ENCODE peak calls at places on chromosome 9, in nine cellular contexts. One of them, this sample, is unnamed.

GRCh38 chr9:134783699-134784039 is 96.9 kb upstream of the FCN2 start:
- DNase-seq in CD8-positive, alpha-beta T cell: no peak
- DNase-seq in glutamatergic neuron: no peak
- DNase-seq in right lobe of liver: no peak
- DNase-seq in colonic mucosa: no peak
- DNase-seq in foreskin fibroblast: peak
- DNase-seq in upper lobe of right lung: no peak
- DNase-seq in fibroblast of lung: no peak
- DNase-seq in pancreas: no peak
- DNase-seq in this sample: no peak

GRCh38 chr9:27181381-27181780 is 72.4 kb downstream of the TEK start:
- DNase-seq in foreskin fibroblast: no peak
- DNase-seq in glutamatergic neuron: no peak
- DNase-seq in colonic mucosa: no peak
- DNase-seq in CD8-positive, alpha-beta T cell: no peak
- DNase-seq in pancreas: no peak
- DNase-seq in upper lobe of right lung: no peak
- DNase-seq in right lobe of liver: no peak
- DNase-seq in fibroblast of lung: peak
- DNase-seq in this sample: no peak

GRCh38 chr9:33080534-33080933 is 4.1 kb upstream of the SMU1 start:
- DNase-seq in right lobe of liver: no peak
- DNase-seq in pancreas: no peak
- DNase-seq in glutamatergic neuron: no peak
- DNase-seq in CD8-positive, alpha-beta T cell: no peak
- DNase-seq in foreskin fibroblast: no peak
- DNase-seq in upper lobe of right lung: no peak
- DNase-seq in colonic mucosa: no peak
- DNase-seq in fibroblast of lung: no peak
- DNase-seq in this sample: no peak

GRCh38 chr9:88011005-88011766 is 36.9 kb upstream of the CDK20 start:
- DNase-seq in glutamatergic neuron: no peak
- DNase-seq in foreskin fibroblast: no peak
- DNase-seq in fibroblast of lung: peak
- DNase-seq in upper lobe of right lung: no peak
- DNase-seq in colonic mucosa: no peak
- DNase-seq in pancreas: no peak
- DNase-seq in CD8-positive, alpha-beta T cell: no peak
- DNase-seq in right lobe of liver: no peak
- DNase-seq in this sample: no peak

GRCh38 chr9:100354121-100354800 is 1.5 kb upstream of the TEX10 start:
- DNase-seq in colonic mucosa: no peak
- DNase-seq in CD8-positive, alpha-beta T cell: no peak
- DNase-seq in fibroblast of lung: no peak
- DNase-seq in foreskin fibroblast: no peak
- DNase-seq in pancreas: no peak
- DNase-seq in glutamatergic neuron: no peak
- DNase-seq in upper lobe of right lung: no peak
- DNase-seq in right lobe of liver: no peak
- DNase-seq in this sample: no peak

GRCh38 chr9:107694390-107694789 is 204.8 kb upstream of the KLF4 start:
- DNase-seq in foreskin fibroblast: no peak
- DNase-seq in upper lobe of right lung: no peak
- DNase-seq in colonic mucosa: no peak
- DNase-seq in CD8-positive, alpha-beta T cell: no peak
- DNase-seq in pancreas: no peak
- DNase-seq in fibroblast of lung: no peak
- DNase-seq in right lobe of liver: no peak
- DNase-seq in glutamatergic neuron: no peak
- DNase-seq in this sample: no peak

GRCh38 chr9:93033541-93033940 is 25.0 kb upstream of the SUSD3 start:
- DNase-seq in pancreas: no peak
- DNase-seq in right lobe of liver: no peak
- DNase-seq in glutamatergic neuron: no peak
- DNase-seq in colonic mucosa: no peak
- DNase-seq in CD8-positive, alpha-beta T cell: no peak
- DNase-seq in foreskin fibroblast: no peak
- DNase-seq in upper lobe of right lung: no peak
- DNase-seq in fibroblast of lung: no peak
- DNase-seq in this sample: no peak

GRCh38 chr9:123119566-123119965 is 86.1 kb downstream of the GPR21 start:
- DNase-seq in fibroblast of lung: peak
- DNase-seq in colonic mucosa: no peak
- DNase-seq in CD8-positive, alpha-beta T cell: no peak
- DNase-seq in upper lobe of right lung: no peak
- DNase-seq in pancreas: no peak
- DNase-seq in foreskin fibroblast: no peak
- DNase-seq in right lobe of liver: no peak
- DNase-seq in glutamatergic neuron: no peak
- DNase-seq in this sample: no peak

GRCh38 chr9:124716795-124717194 is 54.3 kb downstream of the NR6A1 start:
- DNase-seq in colonic mucosa: no peak
- DNase-seq in fibroblast of lung: peak
- DNase-seq in foreskin fibroblast: peak
- DNase-seq in glutamatergic neuron: no peak
- DNase-seq in CD8-positive, alpha-beta T cell: no peak
- DNase-seq in right lobe of liver: no peak
- DNase-seq in upper lobe of right lung: no peak
- DNase-seq in pancreas: no peak
- DNase-seq in this sample: no peak

GRCh38 chr9:132647355-132647754 is 22.4 kb downstream of the DDX31 start:
- DNase-seq in pancreas: no peak
- DNase-seq in glutamatergic neuron: no peak
- DNase-seq in right lobe of liver: no peak
- DNase-seq in foreskin fibroblast: peak
- DNase-seq in colonic mucosa: no peak
- DNase-seq in CD8-positive, alpha-beta T cell: no peak
- DNase-seq in upper lobe of right lung: no peak
- DNase-seq in fibroblast of lung: peak
- DNase-seq in this sample: no peak

GRCh38 chr9:134689320-134690181 is 47.9 kb downstream of the COL5A1 start:
- DNase-seq in right lobe of liver: peak
- DNase-seq in pancreas: no peak
- DNase-seq in upper lobe of right lung: peak
- DNase-seq in foreskin fibroblast: peak
- DNase-seq in colonic mucosa: peak
- DNase-seq in fibroblast of lung: peak
- DNase-seq in glutamatergic neuron: peak
- DNase-seq in CD8-positive, alpha-beta T cell: no peak
- DNase-seq in this sample: peak

GRCh38 chr9:94805585-94805984 is 79.1 kb downstream of the AOPEP start:
- DNase-seq in right lobe of liver: no peak
- DNase-seq in glutamatergic neuron: no peak
- DNase-seq in fibroblast of lung: peak
- DNase-seq in CD8-positive, alpha-beta T cell: no peak
- DNase-seq in foreskin fibroblast: peak
- DNase-seq in colonic mucosa: peak
- DNase-seq in upper lobe of right lung: no peak
- DNase-seq in pancreas: no peak
- DNase-seq in this sample: no peak

GRCh38 chr9:134678206-134678605 is 36.6 kb downstream of the COL5A1 start:
- DNase-seq in fibroblast of lung: no peak
- DNase-seq in pancreas: no peak
- DNase-seq in CD8-positive, alpha-beta T cell: no peak
- DNase-seq in colonic mucosa: no peak
- DNase-seq in right lobe of liver: peak
- DNase-seq in upper lobe of right lung: peak
- DNase-seq in glutamatergic neuron: no peak
- DNase-seq in foreskin fibroblast: no peak
- DNase-seq in this sample: no peak

GRCh38 chr9:84230355-84231136 is 110.0 kb downstream of the SLC28A3 start:
- DNase-seq in foreskin fibroblast: peak
- DNase-seq in glutamatergic neuron: peak
- DNase-seq in colonic mucosa: no peak
- DNase-seq in upper lobe of right lung: no peak
- DNase-seq in fibroblast of lung: peak
- DNase-seq in right lobe of liver: no peak
- DNase-seq in CD8-positive, alpha-beta T cell: no peak
- DNase-seq in pancreas: no peak
- DNase-seq in this sample: no peak

GRCh38 chr9:112753725-112754124 is 3.2 kb downstream of the SNX30 start:
- DNase-seq in right lobe of liver: no peak
- DNase-seq in fibroblast of lung: peak
- DNase-seq in foreskin fibroblast: peak
- DNase-seq in colonic mucosa: no peak
- DNase-seq in pancreas: no peak
- DNase-seq in CD8-positive, alpha-beta T cell: no peak
- DNase-seq in upper lobe of right lung: no peak
- DNase-seq in glutamatergic neuron: no peak
- DNase-seq in this sample: no peak

DNA sequence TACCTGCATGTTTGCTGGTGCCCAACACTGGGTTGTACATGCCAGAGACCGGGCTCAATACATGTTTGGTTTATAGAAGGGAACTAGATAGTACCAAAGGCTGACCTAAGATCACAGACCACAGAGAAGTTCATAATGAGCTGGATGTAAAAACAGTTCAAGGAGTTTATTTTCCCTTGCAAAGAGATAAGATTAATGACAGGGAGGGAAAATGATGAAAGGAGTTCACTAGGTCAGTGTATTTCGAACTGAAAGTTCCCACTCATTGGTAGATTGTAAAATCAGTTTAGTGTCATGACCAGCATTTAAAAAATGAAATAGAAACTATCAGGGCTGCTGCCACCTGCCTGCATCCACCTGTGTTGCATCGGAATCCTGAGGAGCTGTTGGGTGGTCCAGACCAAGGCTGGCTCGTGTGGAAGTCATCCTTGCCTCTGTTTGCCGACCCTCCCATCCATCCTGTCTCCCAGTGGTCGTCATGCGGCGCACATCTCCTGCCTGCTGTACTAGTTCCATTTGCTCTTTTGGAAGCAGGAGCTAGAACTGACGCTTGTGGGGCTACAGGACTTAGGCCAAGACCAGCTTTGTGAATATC is 21.1 kb downstream of the TBC1D2 start:
- DNase-seq in right lobe of liver: no peak
- DNase-seq in upper lobe of right lung: peak
- DNase-seq in glutamatergic neuron: no peak
- DNase-seq in foreskin fibroblast: no peak
- DNase-seq in colonic mucosa: no peak
- DNase-seq in pancreas: no peak
- DNase-seq in CD8-positive, alpha-beta T cell: no peak
- DNase-seq in fibroblast of lung: no peak
- DNase-seq in this sample: no peak
- TF ChIP-seq CTCF in right lobe of liver: peak
- TF ChIP-seq CTCF in upper lobe of right lung: no peak
- TF ChIP-seq CTCF in glutamatergic neuron: no peak
- TF ChIP-seq CTCF in foreskin fibroblast: no peak
- TF ChIP-seq CTCF in colonic mucosa: no peak
- TF ChIP-seq CTCF in pancreas: no peak
- TF ChIP-seq CTCF in CD8-positive, alpha-beta T cell: no peak
- TF ChIP-seq CTCF in fibroblast of lung: no peak
- TF ChIP-seq CTCF in this sample: no peak

GRCh38 chr9:14441976-14442651 is 128.2 kb upstream of the NFIB start:
- DNase-seq in upper lobe of right lung: no peak
- DNase-seq in foreskin fibroblast: no peak
- DNase-seq in CD8-positive, alpha-beta T cell: no peak
- DNase-seq in glutamatergic neuron: peak
- DNase-seq in right lobe of liver: no peak
- DNase-seq in colonic mucosa: no peak
- DNase-seq in pancreas: no peak
- DNase-seq in fibroblast of lung: no peak
- DNase-seq in this sample: peak
- TF ChIP-seq CTCF in upper lobe of right lung: no peak
- TF ChIP-seq CTCF in foreskin fibroblast: peak
- TF ChIP-seq CTCF in CD8-positive, alpha-beta T cell: no peak
- TF ChIP-seq CTCF in glutamatergic neuron: peak
- TF ChIP-seq CTCF in right lobe of liver: no peak
- TF ChIP-seq CTCF in colonic mucosa: no peak
- TF ChIP-seq CTCF in pancreas: no peak
- TF ChIP-seq CTCF in fibroblast of lung: peak
- TF ChIP-seq CTCF in this sample: peak

GRCh38 chr9:130361873-130362362 is 82.8 kb upstream of the ASS1 start:
- DNase-seq in glutamatergic neuron: no peak
- DNase-seq in foreskin fibroblast: no peak
- DNase-seq in upper lobe of right lung: no peak
- DNase-seq in fibroblast of lung: no peak
- DNase-seq in CD8-positive, alpha-beta T cell: no peak
- DNase-seq in pancreas: no peak
- DNase-seq in right lobe of liver: no peak
- DNase-seq in colonic mucosa: no peak
- DNase-seq in this sample: no peak

GRCh38 chr9:130362691-130363090 is 82.1 kb upstream of the ASS1 start:
- DNase-seq in foreskin fibroblast: no peak
- DNase-seq in glutamatergic neuron: no peak
- DNase-seq in fibroblast of lung: no peak
- DNase-seq in colonic mucosa: no peak
- DNase-seq in upper lobe of right lung: no peak
- DNase-seq in pancreas: no peak
- DNase-seq in CD8-positive, alpha-beta T cell: no peak
- DNase-seq in right lobe of liver: no peak
- DNase-seq in this sample: no peak

GRCh38 chr9:130358928-130359327 is 85.8 kb upstream of the ASS1 start:
- DNase-seq in fibroblast of lung: no peak
- DNase-seq in CD8-positive, alpha-beta T cell: no peak
- DNase-seq in pancreas: no peak
- DNase-seq in right lobe of liver: no peak
- DNase-seq in upper lobe of right lung: no peak
- DNase-seq in glutamatergic neuron: no peak
- DNase-seq in foreskin fibroblast: no peak
- DNase-seq in colonic mucosa: no peak
- DNase-seq in this sample: no peak

GRCh38 chr9:130359819-130360218 is 84.9 kb upstream of the ASS1 start:
- DNase-seq in pancreas: no peak
- DNase-seq in colonic mucosa: no peak
- DNase-seq in right lobe of liver: no peak
- DNase-seq in glutamatergic neuron: no peak
- DNase-seq in fibroblast of lung: no peak
- DNase-seq in upper lobe of right lung: no peak
- DNase-seq in foreskin fibroblast: no peak
- DNase-seq in CD8-positive, alpha-beta T cell: no peak
- DNase-seq in this sample: no peak

DNA sequence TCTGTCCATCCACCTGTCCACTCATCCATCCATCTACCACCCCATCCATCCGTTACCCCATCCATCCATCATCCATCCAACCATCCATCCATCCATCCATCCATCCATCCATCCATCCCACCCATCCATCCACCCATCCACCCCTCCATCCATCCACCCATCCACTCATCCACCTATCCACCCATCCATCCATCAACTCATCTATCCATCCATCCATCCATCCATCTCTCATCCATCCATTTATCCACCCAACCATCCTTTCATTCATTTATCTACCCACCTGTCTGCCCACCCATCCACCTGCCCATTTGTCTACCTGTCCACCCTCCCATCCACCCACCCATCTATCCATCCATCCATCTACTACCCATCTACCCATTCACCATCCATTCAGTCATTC is 84.1 kb upstream of the ASS1 start:
- DNase-seq in CD8-positive, alpha-beta T cell: no peak
- DNase-seq in foreskin fibroblast: no peak
- DNase-seq in right lobe of liver: no peak
- DNase-seq in pancreas: no peak
- DNase-seq in glutamatergic neuron: no peak
- DNase-seq in fibroblast of lung: no peak
- DNase-seq in colonic mucosa: no peak
- DNase-seq in upper lobe of right lung: no peak
- DNase-seq in this sample: no peak
- TF ChIP-seq CTCF in CD8-positive, alpha-beta T cell: no peak
- TF ChIP-seq CTCF in foreskin fibroblast: no peak
- TF ChIP-seq CTCF in right lobe of liver: no peak
- TF ChIP-seq CTCF in pancreas: no peak
- TF ChIP-seq CTCF in glutamatergic neuron: no peak
- TF ChIP-seq CTCF in fibroblast of lung: no peak
- TF ChIP-seq CTCF in colonic mucosa: no peak
- TF ChIP-seq CTCF in upper lobe of right lung: no peak
- TF ChIP-seq CTCF in this sample: no peak

GRCh38 chr9:306907-307306 is 92.2 kb downstream of the DOCK8 start:
- DNase-seq in right lobe of liver: no peak
- DNase-seq in fibroblast of lung: no peak
- DNase-seq in colonic mucosa: peak
- DNase-seq in foreskin fibroblast: no peak
- DNase-seq in glutamatergic neuron: no peak
- DNase-seq in upper lobe of right lung: no peak
- DNase-seq in CD8-positive, alpha-beta T cell: peak
- DNase-seq in pancreas: peak
- DNase-seq in this sample: no peak
- TF ChIP-seq CTCF in right lobe of liver: no peak
- TF ChIP-seq CTCF in fibroblast of lung: no peak
- TF ChIP-seq CTCF in colonic mucosa: no peak
- TF ChIP-seq CTCF in foreskin fibroblast: no peak
- TF ChIP-seq CTCF in glutamatergic neuron: no peak
- TF ChIP-seq CTCF in upper lobe of right lung: peak
- TF ChIP-seq CTCF in CD8-positive, alpha-beta T cell: no peak
- TF ChIP-seq CTCF in pancreas: no peak
- TF ChIP-seq CTCF in this sample: no peak